ENCODE peak calls at places on chromosomes 13 and 19, in four cellular contexts. P is upper lobe of right lung, H is GM23248, I is adipocyte. V is an unnamed sample.

GRCh38 chr19:45347570-45348366 is 7.2 kb downstream of the KLC3 start:
- DNase-seq in H (no peak), P (no peak), I (no peak), V (no peak)

GRCh38 chr13:78401833-78402232 is 201.5 kb downstream of the POU4F1 start:
- DNase-seq in I (no peak), H (no peak), P (no peak), V (no peak)

GRCh38 chr13:94419304-94419943 is 60.1 kb downstream of the DCT start:
- DNase-seq in I (no peak), P (no peak), H (peak; percentile 87), V (no peak)

GRCh38 chr19:34282611-34283519 is 28.5 kb downstream of the GARRE1 start:
- DNase-seq in H (no peak), P (no peak), I (no peak), V (no peak)

GRCh38 chr13:77511552-77511951 is 24.0 kb upstream of the SCEL start:
- DNase-seq in I (no peak), P (no peak), H (no peak), V (no peak)

GRCh38 chr13:99935772-99936171 is 35.8 kb downstream of the ZIC5 start:
- DNase-seq in I (no peak), H (no peak), P (no peak), V (no peak)

GRCh38 chr13:110340812-110341444 is 33.8 kb downstream of the COL4A2 start:
- DNase-seq in P (peak; percentile 76), H (peak; percentile 65), I (no peak), V (peak; percentile 80)

GRCh38 chr13:75196112-75196855 is 285.7 kb downstream of the TBC1D4 start:
- DNase-seq in H (peak; percentile 7), P (no peak), I (peak; percentile 83), V (no peak)

GRCh38 chr13:109979186-109979585 is 192.8 kb upstream of the IRS2 start:
- DNase-seq in H (no peak), I (no peak), P (no peak), V (no peak)

GRCh38 chr19:10568444-10568825 is 344 bp downstream of the CDKN2D start:
- DNase-seq in H (peak; percentile 72), P (peak; percentile 84), I (no peak), V (peak; percentile 51)

GRCh38 chr13:109941951-109942350 is 155.6 kb upstream of the IRS2 start:
- DNase-seq in I (peak; percentile 15), P (no peak), H (peak; percentile 82), V (no peak)

GRCh38 chr13:36130542-36131214 is 504 bp downstream of the DCLK1 start:
- DNase-seq in H (peak; percentile 38), I (peak; percentile 67), P (peak; percentile 70), V (no peak)

GRCh38 chr13:113734826-113735125 is 24.2 kb upstream of the TMEM255B start:
- DNase-seq in P (no peak), I (no peak), H (no peak), V (no peak)

GRCh38 chr13:39451301-39451700 is 151.7 kb downstream of the LHFPL6 start:
- DNase-seq in H (peak; percentile 38), P (no peak), I (peak; percentile 17), V (peak; percentile 29)

GRCh38 chr19:34276614-34277013 is 22.3 kb downstream of the GARRE1 start:
- DNase-seq in I (no peak), H (no peak), P (no peak), V (peak; percentile 48)

GRCh38 chr13:113209880-113210421 is 538 bp downstream of the CUL4A start:
- DNase-seq in I (peak; percentile 82), H (peak; percentile 83), P (peak; percentile 87), V (peak; percentile 58)

GRCh38 chr19:29831041-29831548 is 19.3 kb downstream of the CCNE1 start:
- DNase-seq in I (no peak), H (peak; percentile 15), P (peak; percentile 49), V (no peak)

GRCh38 chr13:31198524-31198923 is 1.3 kb upstream of the B3GLCT start:
- DNase-seq in I (no peak), H (no peak), P (no peak), V (no peak)

GRCh38 chr13:27551563-27551962 is 68.8 kb downstream of the LNX2 start:
- DNase-seq in I (no peak), P (no peak), H (no peak), V (peak; percentile 35)

GRCh38 chr13:45996631-45997030 is 55.9 kb downstream of the ZC3H13 start:
- DNase-seq in P (no peak), H (no peak), I (no peak), V (no peak)

GRCh38 chr19:48397263-48397635 is 3.8 kb downstream of the GRIN2D start:
- DNase-seq in I (no peak), H (no peak), P (no peak), V (no peak)

GRCh38 chr13:109974354-109974753 is 188.0 kb upstream of the IRS2 start:
- DNase-seq in I (peak; percentile 40), P (no peak), H (peak; percentile 43), V (no peak)

GRCh38 chr19:12374026-12374425 is 8.5 kb upstream of the ZNF442 start:
- DNase-seq in P (no peak), H (no peak), I (no peak), V (no peak)

GRCh38 chr13:114000151-114001040 is 26.5 kb upstream of the C13orf46 start:
- DNase-seq in P (no peak), H (no peak), I (no peak), V (no peak)

GRCh38 chr19:41427647-41428480 is 690 bp upstream of the B3GNT8 start:
- DNase-seq in H (peak; percentile 60), I (no peak), P (peak; percentile 80), V (no peak)

GRCh38 chr19:57633832-57634131 is 814 bp downstream of the ZNF211 start:
- DNase-seq in I (no peak), P (no peak), H (no peak), V (peak; percentile 49)

GRCh38 chr13:98706446-98707110 is 45.9 kb downstream of the SLC15A1 start:
- DNase-seq in P (no peak), H (no peak), I (no peak), V (peak; percentile 27)

GRCh38 chr19:33132021-33132420 is at the start of gene WDR88:
- DNase-seq in P (no peak), I (no peak), H (no peak), V (no peak)

GRCh38 chr19:23098988-23099387 is 17.8 kb upstream of the ZNF730 start:
- DNase-seq in H (no peak), I (no peak), P (no peak), V (no peak)

GRCh38 chr13:21688056-21688455 is 17.2 kb downstream of the FGF9 start:
- DNase-seq in H (no peak), P (no peak), I (no peak), V (no peak)
- H3K27me3 ChIP-seq in H (peaks cover 12% of the 10 kb centered on the region), P (no peaks in the 10 kb centered on the region), I (peaks cover 33% of the 10 kb centered on the region), V (no peaks in the 10 kb centered on the region)

GRCh38 chr19:38846097-38846496 is 3.7 kb downstream of the HNRNPL start:
- DNase-seq in P (no peak), H (no peak), I (no peak), V (no peak)

GRCh38 chr19:38850231-38850975 is 617 bp upstream of the HNRNPL start:
- DNase-seq in P (peak; percentile 99), I (peak; percentile 100), H (peak; percentile 100), V (peak; percentile 100)

GRCh38 chr19:38849746-38850230 is at the start of gene HNRNPL:
- DNase-seq in H (no peak), I (no peak), P (peak; percentile 100), V (peak; percentile 99)

GRCh38 chr19:38849147-38849745 is 540 bp downstream of the HNRNPL start:
- DNase-seq in H (peak; percentile 98), P (peak; percentile 99), I (peak; percentile 99), V (peak; percentile 97)

GRCh38 chr19:38848299-38849146 is 1.3 kb downstream of the HNRNPL start:
- DNase-seq in I (peak; percentile 30), P (no peak), H (peak; percentile 35), V (no peak)
- H3K4me1 ChIP-seq in I (peaks cover 31% of the 10 kb centered on the region), P (peaks cover 31% of the 10 kb centered on the region), H (peaks cover 13% of the 10 kb centered on the region), V (peaks cover 57% of the 10 kb centered on the region)

GRCh38 chr13:29397265-29397664 is 198.2 kb downstream of the SLC7A1 start:
- DNase-seq in P (no peak), I (no peak), H (no peak), V (no peak)
- H3K27me3 ChIP-seq in P (peaks cover 18% of the 10 kb centered on the region), I (peaks cover 26% of the 10 kb centered on the region), H (peaks cover 71% of the 10 kb centered on the region), V (no peaks in the 10 kb centered on the region)

GRCh38 chr19:16457954-16458331 is 13.8 kb downstream of the EPS15L1 start:
- DNase-seq in P (no peak), H (no peak), I (no peak), V (no peak)

GRCh38 chr19:16455489-16455888 is 16.3 kb downstream of the EPS15L1 start:
- DNase-seq in I (no peak), P (no peak), H (no peak), V (no peak)

GRCh38 chr19:16456652-16457194 is 15.0 kb downstream of the EPS15L1 start:
- DNase-seq in H (peak; percentile 32), I (no peak), P (no peak), V (no peak)

GRCh38 chr19:16458391-16459128 is 13.2 kb downstream of the EPS15L1 start:
- DNase-seq in H (no peak), P (no peak), I (no peak), V (no peak)

GRCh38 chr19:16457195-16457953 is 14.4 kb downstream of the EPS15L1 start:
- DNase-seq in P (no peak), H (peak; percentile 60), I (peak; percentile 59), V (no peak)
- H3K4me1 ChIP-seq in P (peaks cover 25% of the 10 kb centered on the region), H (peaks cover 16% of the 10 kb centered on the region), I (peaks cover 34% of the 10 kb centered on the region), V (peaks cover 34% of the 10 kb centered on the region)

GRCh38 chr19:50602089-50602422 is 33.8 kb upstream of the LRRC4B start:
- DNase-seq in P (no peak), H (no peak), I (no peak), V (no peak)
- H3K27me3 ChIP-seq in P (peaks cover 22% of the 10 kb centered on the region), H (peaks cover 39% of the 10 kb centered on the region), I (peaks cover 31% of the 10 kb centered on the region), V (peaks cover 6% of the 10 kb centered on the region)

GRCh38 chr19:1269065-1269477 is at the start of gene CIRBP:
- DNase-seq in H (peak; percentile 100), P (peak; percentile 100), I (peak; percentile 100), V (peak; percentile 100)
- H3K4me1 ChIP-seq in H (peaks cover 40% of the 10 kb centered on the region), P (peaks cover 73% of the 10 kb centered on the region), I (peaks cover 68% of the 10 kb centered on the region), V (peaks cover 56% of the 10 kb centered on the region)

GRCh38 chr19:8686549-8686948 is 12.0 kb downstream of the ACTL9 start:
- DNase-seq in H (no peak), P (no peak), I (no peak), V (no peak)
- H3K27me3 ChIP-seq in H (no peaks in the 10 kb centered on the region), P (no peaks in the 10 kb centered on the region), I (peaks cover 6% of the 10 kb centered on the region), V (no peaks in the 10 kb centered on the region)

GRCh38 chr13:50519866-50520265 is 323.6 kb downstream of the DLEU7 start:
- DNase-seq in I (no peak), H (no peak), P (no peak), V (no peak)

GRCh38 chr13:50518131-50518530 is 325.4 kb downstream of the DLEU7 start:
- DNase-seq in P (no peak), I (no peak), H (peak; percentile 17), V (no peak)

GRCh38 chr13:50521191-50521590 is 322.3 kb downstream of the DLEU7 start:
- DNase-seq in P (no peak), H (no peak), I (no peak), V (no peak)

GRCh38 chr13:50521750-50522149 is 321.7 kb downstream of the DLEU7 start:
- DNase-seq in H (peak; percentile 35), P (no peak), I (peak; percentile 70), V (peak; percentile 50)

DNA sequence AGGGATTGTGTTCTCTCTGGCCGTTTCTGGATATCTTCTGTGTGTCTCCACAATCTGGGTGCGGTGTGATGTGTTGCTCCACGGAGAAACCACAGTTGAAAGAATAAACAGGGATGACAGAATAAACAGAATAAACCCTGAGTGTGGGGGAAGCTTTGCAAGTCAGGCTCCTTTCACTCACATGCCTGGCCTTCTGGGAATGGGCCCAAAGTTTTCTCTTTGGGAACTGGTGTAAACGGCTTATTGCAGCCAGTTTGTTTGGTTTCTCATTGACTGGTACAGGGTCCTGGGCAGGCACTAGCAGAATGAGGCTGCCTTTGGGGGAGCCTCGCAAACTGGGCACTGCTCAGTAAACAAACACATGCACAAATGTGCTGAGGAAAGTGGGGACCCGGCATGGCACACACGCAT is 324.7 kb downstream of the DLEU7 start:
- DNase-seq in P (no peak), I (no peak), H (no peak), V (no peak)
- H3K4me1 ChIP-seq in P (peaks cover 53% of the 10 kb centered on the region), I (peaks cover 58% of the 10 kb centered on the region), H (peaks cover 17% of the 10 kb centered on the region), V (peaks cover 15% of the 10 kb centered on the region)

V was measured in adrenal gland.